ENCODE peak calls at places on chromosomes 1 and 21, in nine cellular contexts. H is omental fat pad; O is neural crest cell; W is activated CD8-positive, alpha-beta T cell treated with anti-CD3 and anti-CD28 coated beads, Interleukin-2, amount 10 ng/mL, durations not matched to agents 7 days and 5 days; F is HAP-1; B is NCI-H1436; X is GM13976; U is brain microvascular endothelial cell; Q is HEK293T. R is an unnamed sample.
A peak's percentile ranks its signal among the peaks of the same experiment; 100 is the strongest.

GRCh38 chr1:5730272-5731109 is 261.7 kb downstream of the NPHP4 start:
- DNase-seq in H (no peak), O (no peak), W (no peak), F (no peak), B (no peak), X (no peak), U (no peak), Q (no peak), R (no peak)

GRCh38 chr1:82775402-82776000 is 974.8 kb downstream of the ADGRL2 start:
- DNase-seq in H (no peak), O (peak; percentile 31), W (peak; percentile 23), F (peak; percentile 84), B (no peak), X (no peak), U (peak; percentile 18), Q (peak; percentile 48), R (peak; percentile 88)

GRCh38 chr1:59360170-59360569 is 63.3 kb downstream of the FGGY start:
- DNase-seq in H (no peak), O (no peak), W (no peak), F (no peak), B (no peak), X (no peak), U (peak; percentile 67), Q (no peak), R (no peak)

GRCh38 chr21:42534361-42534900 is 20.8 kb downstream of the SLC37A1 start:
- DNase-seq in H (no peak), O (no peak), W (no peak), F (no peak), B (no peak), X (no peak), U (no peak), Q (no peak), R (peak; percentile 40)

GRCh38 chr1:190320952-190321351 is 156.7 kb downstream of the BRINP3 start:
- DNase-seq in H (no peak), O (no peak), W (no peak), F (peak; percentile 19), B (no peak), X (no peak), U (peak; percentile 1), Q (peak; percentile 26), R (peak; percentile 51)

GRCh38 chr1:158035976-158036583 is 42.6 kb downstream of the KIRREL1 start:
- DNase-seq in H (peak; percentile 29), O (peak; percentile 48), W (peak; percentile 24), F (peak; percentile 64), B (no peak), X (no peak), U (peak; percentile 41), Q (peak; percentile 36), R (peak; percentile 70)

GRCh38 chr1:42214447-42214871 is 49.9 kb upstream of the GUCA2A start:
- DNase-seq in H (no peak), O (no peak), W (no peak), F (peak; percentile 39), B (no peak), X (no peak), U (peak; percentile 69), Q (no peak), R (no peak)

GRCh38 chr1:201433609-201434008 is 12.1 kb upstream of the TNNI1 start:
- DNase-seq in H (no peak), O (no peak), W (no peak), F (no peak), B (no peak), X (no peak), U (no peak), Q (no peak), R (no peak)

GRCh38 chr21:33510826-33511225 is 19.3 kb upstream of the DNAJC28 start:
- DNase-seq in H (no peak), O (no peak), W (no peak), F (no peak), B (no peak), X (no peak), U (no peak), Q (no peak), R (no peak)

GRCh38 chr1:112527266-112528010 is 18.7 kb downstream of the WNT2B start:
- DNase-seq in H (no peak), O (no peak), W (no peak), F (no peak), B (no peak), X (no peak), U (peak; percentile 64), Q (no peak), R (peak; percentile 68)

GRCh38 chr1:6495540-6496359 is 4.3 kb upstream of the PLEKHG5 start:
- DNase-seq in H (no peak), O (no peak), W (no peak), F (peak; percentile 56), B (no peak), X (no peak), U (no peak), Q (no peak), R (peak; percentile 68)

GRCh38 chr1:4696753-4697152 is 42.3 kb downstream of the AJAP1 start:
- DNase-seq in H (no peak), O (no peak), W (no peak), F (no peak), B (no peak), X (no peak), U (no peak), Q (no peak), R (no peak)

GRCh38 chr1:172277277-172277676 is 143.2 kb upstream of the C1orf105 start:
- DNase-seq in H (no peak), O (no peak), W (no peak), F (no peak), B (no peak), X (no peak), U (no peak), Q (no peak), R (no peak)

GRCh38 chr1:28246427-28246832 is 10.5 kb downstream of the ATP5IF1 start:
- DNase-seq in H (no peak), O (no peak), W (peak; percentile 81), F (no peak), B (no peak), X (no peak), U (no peak), Q (no peak), R (no peak)

GRCh38 chr1:197268012-197268411 is at the start of gene CRB1:
- DNase-seq in H (no peak), O (no peak), W (no peak), F (no peak), B (peak; percentile 69), X (no peak), U (no peak), Q (peak; percentile 28), R (peak; percentile 45)

GRCh38 chr1:38778521-38778920 is 81.1 kb downstream of the RRAGC start:
- DNase-seq in H (no peak), O (no peak), W (no peak), F (no peak), B (no peak), X (no peak), U (no peak), Q (no peak), R (no peak)

GRCh38 chr1:167627865-167628641 is 2.0 kb upstream of the RCSD1 start:
- DNase-seq in H (no peak), O (no peak), W (peak; percentile 89), F (no peak), B (no peak), X (peak; percentile 81), U (no peak), Q (no peak), R (no peak)

GRCh38 chr1:149845416-149845815 is 54.0 kb upstream of the BOLA1 start:
- DNase-seq in H (peak; percentile 14), O (no peak), W (peak; percentile 34), F (peak; percentile 29), B (no peak), X (no peak), U (no peak), Q (no peak), R (peak; percentile 74)

GRCh38 chr1:162279099-162279498 is 97.6 kb downstream of the SPATA46 start:
- DNase-seq in H (no peak), O (no peak), W (no peak), F (no peak), B (no peak), X (no peak), U (no peak), Q (no peak), R (no peak)

GRCh38 chr1:233998926-233999325 is 94.5 kb downstream of the SLC35F3 start:
- DNase-seq in H (no peak), O (no peak), W (no peak), F (no peak), B (peak; percentile 52), X (no peak), U (no peak), Q (no peak), R (no peak)

GRCh38 chr1:158037008-158037875 is 43.8 kb downstream of the KIRREL1 start:
- DNase-seq in H (no peak), O (no peak), W (no peak), F (no peak), B (no peak), X (no peak), U (no peak), Q (no peak), R (no peak)

GRCh38 chr1:78279051-78279450 is 211.7 kb upstream of the PTGFR start:
- DNase-seq in H (no peak), O (no peak), W (no peak), F (no peak), B (no peak), X (no peak), U (peak; percentile 78), Q (no peak), R (no peak)

GRCh38 chr1:248618878-248619277 is 16.0 kb downstream of the OR2T11 start:
- DNase-seq in H (peak; percentile 59), O (no peak), W (peak; percentile 68), F (no peak), B (peak; percentile 66), X (peak; percentile 36), U (peak; percentile 12), Q (peak; percentile 16), R (peak; percentile 77)

GRCh38 chr1:156086256-156086662 is 4.0 kb upstream of the MEX3A start:
- DNase-seq in H (no peak), O (no peak), W (no peak), F (peak; percentile 84), B (no peak), X (no peak), U (peak; percentile 51), Q (no peak), R (peak; percentile 44)

GRCh38 chr1:32274646-32275340 is 17.1 kb upstream of the HDAC1 start:
- DNase-seq in H (no peak), O (no peak), W (no peak), F (no peak), B (no peak), X (no peak), U (no peak), Q (no peak), R (peak; percentile 66)

GRCh38 chr1:237261198-237261597 is 219.2 kb downstream of the RYR2 start:
- DNase-seq in H (no peak), O (no peak), W (no peak), F (no peak), B (no peak), X (no peak), U (no peak), Q (no peak), R (no peak)

GRCh38 chr1:14652840-14653239 is 54.4 kb downstream of the KAZN start:
- DNase-seq in H (no peak), O (no peak), W (no peak), F (no peak), B (no peak), X (no peak), U (no peak), Q (no peak), R (no peak)